ENCODE peak calls at places on chromosomes 13 and 19, in seven cellular contexts. M, B, K, N, A, E and H are unnamed samples. For H3K27me3, the result is how much of the 10 kb centered on the place peaks cover.

GRCh38 chr13:69997061-69997460 is 110.6 kb upstream of the ATXN8OS start:
- DNase-seq in M (no peak), B (no peak), K (no peak), N (no peak), A (no peak), E (no peak), H (no peak)

GRCh38 chr19:57572415-57572947 is 6.2 kb downstream of the ZNF416 start:
- DNase-seq in M (no peak), B (no peak), K (no peak), N (no peak), A (no peak), E (no peak), H (no peak)

GRCh38 chr13:31846182-31846938 is 107.0 kb downstream of the RXFP2 start:
- DNase-seq in M (peak), B (peak), K (peak), N (peak), A (peak), E (peak), H (peak)

GRCh38 chr19:46107371-46107770 is 17.1 kb downstream of the IGFL3 start:
- DNase-seq in M (no peak), B (no peak), K (no peak), N (no peak), A (no peak), E (no peak), H (no peak)

GRCh38 chr13:79533781-79534400 is 52.9 kb downstream of the NDFIP2 start:
- DNase-seq in M (no peak), B (no peak), K (no peak), N (no peak), A (no peak), E (no peak), H (no peak)

GRCh38 chr19:7373862-7374261 is 25.1 kb downstream of the ARHGEF18 start:
- DNase-seq in M (no peak), B (no peak), K (no peak), N (no peak), A (no peak), E (no peak), H (no peak)

GRCh38 chr13:67353891-67354459 is 123.8 kb upstream of the PCDH9 start:
- DNase-seq in M (no peak), B (no peak), K (peak), N (no peak), A (no peak), E (no peak), H (no peak)

GRCh38 chr13:74662895-74663294 is 528.7 kb upstream of the KLF12 start:
- DNase-seq in M (peak), B (no peak), K (peak), N (no peak), A (no peak), E (no peak), H (no peak)

GRCh38 chr19:51136891-51137551 is 5.1 kb upstream of the SIGLEC7 start:
- DNase-seq in M (no peak), B (no peak), K (no peak), N (peak), A (no peak), E (no peak), H (no peak)

GRCh38 chr13:51793570-51794273 is 10.2 kb downstream of the DHRS12 start:
- DNase-seq in M (no peak), B (no peak), K (peak), N (peak), A (no peak), E (peak), H (peak)

GRCh38 chr13:97255515-97255999 is 33.4 kb downstream of the MBNL2 start:
- DNase-seq in M (no peak), B (no peak), K (peak), N (no peak), A (no peak), E (no peak), H (no peak)

GRCh38 chr13:57632276-57633140 is 964 bp downstream of the PCDH17 start:
- DNase-seq in M (no peak), B (peak), K (peak), N (no peak), A (peak), E (no peak), H (no peak)

GRCh38 chr13:21771075-21771474 is 100.2 kb downstream of the FGF9 start:
- DNase-seq in M (no peak), B (no peak), K (no peak), N (no peak), A (no peak), E (no peak), H (no peak)

GRCh38 chr19:38529610-38530009 is 88.1 kb downstream of the MAP4K1 start:
- DNase-seq in M (no peak), B (no peak), K (no peak), N (no peak), A (no peak), E (no peak), H (no peak)

GRCh38 chr19:15264061-15264932 is 32.0 kb upstream of the EPHX3 start:
- DNase-seq in M (peak), B (peak), K (peak), N (peak), A (peak), E (peak), H (no peak)

GRCh38 chr13:44573790-44574465 is 2.2 kb downstream of the TSC22D1 start:
- DNase-seq in M (no peak), B (no peak), K (peak), N (peak), A (no peak), E (peak), H (no peak)

GRCh38 chr19:16457195-16457953 is 14.4 kb downstream of the EPS15L1 start:
- DNase-seq in M (no peak), B (peak), K (peak), N (no peak), A (peak), E (no peak), H (no peak)

GRCh38 chr13:47788844-47789243 is 212.2 kb downstream of the SUCLA2 start:
- DNase-seq in M (no peak), B (no peak), K (no peak), N (no peak), A (no peak), E (no peak), H (no peak)

GRCh38 chr13:20721454-20722357 is 18.2 kb downstream of the IL17D start:
- DNase-seq in M (peak), B (peak), K (peak), N (no peak), A (no peak), E (peak), H (no peak)

GRCh38 chr13:36430247-36431203 is 1.8 kb upstream of the CCNA1 start:
- DNase-seq in M (no peak), B (peak), K (no peak), N (no peak), A (no peak), E (no peak), H (no peak)

GRCh38 chr19:1707240-1707639 is 46.1 kb upstream of the ONECUT3 start:
- DNase-seq in M (no peak), B (no peak), K (no peak), N (no peak), A (no peak), E (no peak), H (no peak)
- H3K4me3 ChIP-seq in M (no peak), B (no peak), K (no peak), N (no peak), A (no peak), E (no peak), H (no peak)

GRCh38 chr13:30551194-30551593 is 66.5 kb upstream of the USPL1 start:
- DNase-seq in M (no peak), B (no peak), K (peak), N (peak), A (no peak), E (no peak), H (no peak)
- TF ChIP-seq CTCF in M (peak), B (peak), K (peak), N (peak), A (no peak), E (peak), H (peak)

GRCh38 chr19:1286451-1286858 is 782 bp downstream of the EFNA2 start:
- DNase-seq in M (no peak), B (no peak), K (no peak), N (no peak), A (no peak), E (no peak), H (no peak)
- H3K27me3 ChIP-seq in M (under half), B (half or more), K (under half), N (half or more), A (under half), E (half or more), H (under half)

GRCh38 chr19:18339703-18340102 is 695 bp upstream of the PGPEP1 start:
- DNase-seq in M (peak), B (no peak), K (no peak), N (peak), A (no peak), E (no peak), H (no peak)
- H3K4me3 ChIP-seq in M (no peak), B (peak), K (peak), N (no peak), A (peak), E (no peak), H (no peak)